ENCODE peak calls at places on chromosomes 4 and X, in four cellular contexts. H is kidney, O is neuronal stem cell, U is ACHN. N is an unnamed sample.

GRCh38 chr4:25403699-25404098 is 26.6 kb downstream of the ANAPC4 start:
- DNase-seq in H (no peak), O (no peak), U (no peak), N (no peak)

GRCh38 chr4:21134994-21135393 is 434.7 kb downstream of the PACRGL start:
- DNase-seq in O (peak; percentile 18), U (peak; percentile 39), H (no peak), N (no peak)

GRCh38 chrX:153970398-153971123 is 1.1 kb downstream of the HCFC1 start:
- DNase-seq in O (peak; percentile 46), U (peak; percentile 31), H (peak; percentile 86), N (peak; percentile 90)

GRCh38 chrX:72123471-72124185 is 8.1 kb downstream of the RTL5 start:
- DNase-seq in U (no peak), O (peak; percentile 74), H (peak; percentile 87), N (peak; percentile 78)

GRCh38 chr4:103204114-103204513 is 6.0 kb upstream of the CENPE start:
- DNase-seq in O (no peak), U (peak; percentile 22), H (no peak), N (no peak)

GRCh38 chr4:48831532-48832015 is 686 bp downstream of the OCIAD1 start:
- DNase-seq in O (no peak), U (peak; percentile 17), H (no peak), N (no peak)

GRCh38 chr4:156291317-156291716 is 337.7 kb upstream of the CTSO start:
- DNase-seq in U (peak; percentile 14), O (no peak), H (no peak), N (no peak)

GRCh38 chr4:99617374-99617773 is 40.3 kb downstream of the C4orf54 start:
- DNase-seq in O (no peak), U (no peak), H (no peak), N (no peak)

GRCh38 chr4:7638984-7639789 is 204.5 kb upstream of the PSAPL1 start:
- DNase-seq in U (no peak), O (no peak), H (peak; percentile 44), N (no peak)

GRCh38 chr4:145496292-145496691 is 14.6 kb downstream of the SMAD1 start:
- DNase-seq in O (no peak), H (no peak), U (no peak), N (no peak)

GRCh38 chr4:33551244-33551643 is 2693.1 kb downstream of the ARAP2 start:
- DNase-seq in U (no peak), O (no peak), H (no peak), N (no peak)

GRCh38 chr4:77073981-77074865 is 1.6 kb downstream of the CCNI start:
- DNase-seq in U (no peak), H (no peak), O (no peak), N (no peak)

GRCh38 chr4:168509786-168510185 is 12.9 kb downstream of the PALLD start:
- DNase-seq in H (no peak), O (no peak), U (peak; percentile 43), N (no peak)

GRCh38 chr4:156946508-156947197 is 24.9 kb downstream of the PDGFC start:
- DNase-seq in U (peak; percentile 97), O (no peak), H (no peak), N (no peak)

N was measured in spleen.